ENCODE peak calls at places on chromosomes 13 and 19, in six cellular contexts. One of them, this sample, is unnamed.

GRCh38 chr13:80695841-80696240 is 354.9 kb upstream of the SPRY2 start:
- DNase-seq in NCI-H510A: no peak
- DNase-seq in kidney tubule cell: no peak
- DNase-seq in EH: no peak
- DNase-seq in cardiac muscle cell: peak
- DNase-seq in cardiac fibroblast: peak
- DNase-seq in this sample: no peak

GRCh38 chr13:49421391-49421790 is 22.5 kb downstream of the CAB39L start:
- DNase-seq in NCI-H510A: no peak
- DNase-seq in EH: peak
- DNase-seq in cardiac muscle cell: peak
- DNase-seq in kidney tubule cell: no peak
- DNase-seq in cardiac fibroblast: peak
- DNase-seq in this sample: peak

GRCh38 chr13:74839656-74840055 is 642.3 kb downstream of the TBC1D4 start:
- DNase-seq in cardiac fibroblast: no peak
- DNase-seq in kidney tubule cell: no peak
- DNase-seq in EH: no peak
- DNase-seq in cardiac muscle cell: no peak
- DNase-seq in NCI-H510A: no peak
- DNase-seq in this sample: peak

GRCh38 chr19:1113986-1114483 is 10.2 kb downstream of the GPX4 start:
- DNase-seq in kidney tubule cell: no peak
- DNase-seq in cardiac fibroblast: no peak
- DNase-seq in NCI-H510A: no peak
- DNase-seq in EH: no peak
- DNase-seq in cardiac muscle cell: no peak
- DNase-seq in this sample: no peak

GRCh38 chr13:61255035-61255796 is 160.4 kb downstream of the PCDH20 start:
- DNase-seq in cardiac muscle cell: peak
- DNase-seq in kidney tubule cell: peak
- DNase-seq in NCI-H510A: no peak
- DNase-seq in EH: no peak
- DNase-seq in cardiac fibroblast: peak
- DNase-seq in this sample: peak

GRCh38 chr13:79647518-79647917 is 166.6 kb downstream of the NDFIP2 start:
- DNase-seq in cardiac fibroblast: no peak
- DNase-seq in kidney tubule cell: peak
- DNase-seq in EH: no peak
- DNase-seq in cardiac muscle cell: no peak
- DNase-seq in NCI-H510A: no peak
- DNase-seq in this sample: no peak

GRCh38 chr13:110506396-110506795 is 55.1 kb downstream of the RAB20 start:
- DNase-seq in EH: no peak
- DNase-seq in cardiac muscle cell: no peak
- DNase-seq in NCI-H510A: no peak
- DNase-seq in cardiac fibroblast: no peak
- DNase-seq in kidney tubule cell: no peak
- DNase-seq in this sample: no peak

GRCh38 chr13:23541221-23541620 is 29.0 kb upstream of the TNFRSF19 start:
- DNase-seq in EH: peak
- DNase-seq in cardiac fibroblast: no peak
- DNase-seq in NCI-H510A: no peak
- DNase-seq in cardiac muscle cell: no peak
- DNase-seq in kidney tubule cell: no peak
- DNase-seq in this sample: peak

GRCh38 chr19:13033244-13033643 is 38.0 kb downstream of the NFIX start:
- DNase-seq in kidney tubule cell: no peak
- DNase-seq in cardiac muscle cell: no peak
- DNase-seq in NCI-H510A: no peak
- DNase-seq in cardiac fibroblast: no peak
- DNase-seq in EH: peak
- DNase-seq in this sample: no peak

GRCh38 chr19:54653181-54653809 is 9.5 kb upstream of the LILRB4 start:
- DNase-seq in kidney tubule cell: peak
- DNase-seq in EH: peak
- DNase-seq in NCI-H510A: no peak
- DNase-seq in cardiac muscle cell: no peak
- DNase-seq in cardiac fibroblast: peak
- DNase-seq in this sample: peak

GRCh38 chr19:23382955-23383354 is 12.3 kb downstream of the ZNF91 start:
- DNase-seq in kidney tubule cell: no peak
- DNase-seq in cardiac muscle cell: no peak
- DNase-seq in EH: no peak
- DNase-seq in NCI-H510A: no peak
- DNase-seq in cardiac fibroblast: no peak
- DNase-seq in this sample: no peak

GRCh38 chr19:18478545-18479311 is 40.8 kb upstream of the ISYNA1 start:
- DNase-seq in kidney tubule cell: peak
- DNase-seq in NCI-H510A: peak
- DNase-seq in cardiac fibroblast: peak
- DNase-seq in EH: peak
- DNase-seq in cardiac muscle cell: no peak
- DNase-seq in this sample: peak

GRCh38 chr13:29847501-29847983 is 2.9 kb downstream of the UBL3 start:
- DNase-seq in kidney tubule cell: peak
- DNase-seq in NCI-H510A: no peak
- DNase-seq in EH: peak
- DNase-seq in cardiac muscle cell: peak
- DNase-seq in cardiac fibroblast: peak
- DNase-seq in this sample: peak

GRCh38 chr19:48398329-48399235 is 5.1 kb downstream of the GRIN2D start:
- DNase-seq in kidney tubule cell: peak
- DNase-seq in cardiac fibroblast: peak
- DNase-seq in NCI-H510A: peak
- DNase-seq in cardiac muscle cell: peak
- DNase-seq in EH: peak
- DNase-seq in this sample: peak

GRCh38 chr19:566403-566802 is 6.0 kb upstream of the BSG start:
- DNase-seq in NCI-H510A: no peak
- DNase-seq in cardiac fibroblast: peak
- DNase-seq in kidney tubule cell: no peak
- DNase-seq in EH: peak
- DNase-seq in cardiac muscle cell: peak
- DNase-seq in this sample: peak

GRCh38 chr19:36876993-36877938 is 26.6 kb downstream of the ZNF345 start:
- DNase-seq in NCI-H510A: no peak
- DNase-seq in cardiac muscle cell: no peak
- DNase-seq in cardiac fibroblast: no peak
- DNase-seq in kidney tubule cell: no peak
- DNase-seq in EH: no peak
- DNase-seq in this sample: no peak

GRCh38 chr19:43674630-43674982 is 4.6 kb upstream of the PLAUR start:
- DNase-seq in EH: peak
- DNase-seq in NCI-H510A: no peak
- DNase-seq in kidney tubule cell: peak
- DNase-seq in cardiac muscle cell: no peak
- DNase-seq in cardiac fibroblast: peak
- DNase-seq in this sample: peak

GRCh38 chr19:48553676-48554384 is 1.9 kb downstream of the SULT2B1 start:
- DNase-seq in cardiac muscle cell: peak
- DNase-seq in EH: peak
- DNase-seq in kidney tubule cell: peak
- DNase-seq in NCI-H510A: no peak
- DNase-seq in cardiac fibroblast: peak
- DNase-seq in this sample: peak

GRCh38 chr13:38013676-38014075 is 144.1 kb upstream of the TRPC4 start:
- DNase-seq in cardiac fibroblast: no peak
- DNase-seq in EH: no peak
- DNase-seq in NCI-H510A: no peak
- DNase-seq in cardiac muscle cell: no peak
- DNase-seq in kidney tubule cell: no peak
- DNase-seq in this sample: no peak

GRCh38 chr13:25990801-25991200 is 61.0 kb downstream of the SHISA2 start:
- DNase-seq in EH: peak
- DNase-seq in cardiac muscle cell: peak
- DNase-seq in kidney tubule cell: peak
- DNase-seq in NCI-H510A: no peak
- DNase-seq in cardiac fibroblast: peak
- DNase-seq in this sample: peak

GRCh38 chr19:16801599-16801998 is 27.6 kb upstream of the SIN3B start:
- DNase-seq in EH: peak
- DNase-seq in cardiac fibroblast: peak
- DNase-seq in NCI-H510A: no peak
- DNase-seq in cardiac muscle cell: no peak
- DNase-seq in kidney tubule cell: peak
- DNase-seq in this sample: peak

GRCh38 chr13:42355118-42355840 is 83.3 kb downstream of the AKAP11 start:
- DNase-seq in kidney tubule cell: no peak
- DNase-seq in NCI-H510A: no peak
- DNase-seq in EH: no peak
- DNase-seq in cardiac muscle cell: peak
- DNase-seq in cardiac fibroblast: no peak
- DNase-seq in this sample: no peak

GRCh38 chr19:8377598-8377997 is 12.6 kb upstream of the RAB11B start:
- DNase-seq in EH: no peak
- DNase-seq in NCI-H510A: no peak
- DNase-seq in cardiac fibroblast: no peak
- DNase-seq in cardiac muscle cell: no peak
- DNase-seq in kidney tubule cell: no peak
- DNase-seq in this sample: no peak

GRCh38 chr13:110644892-110645521 is 29.7 kb downstream of the NAXD start:
- DNase-seq in kidney tubule cell: peak
- DNase-seq in EH: peak
- DNase-seq in cardiac muscle cell: peak
- DNase-seq in cardiac fibroblast: peak
- DNase-seq in NCI-H510A: peak
- DNase-seq in this sample: peak

GRCh38 chr13:104106705-104107393 is 1040.6 kb upstream of the SLC10A2 start:
- DNase-seq in cardiac fibroblast: peak
- DNase-seq in EH: no peak
- DNase-seq in NCI-H510A: no peak
- DNase-seq in cardiac muscle cell: no peak
- DNase-seq in kidney tubule cell: peak
- DNase-seq in this sample: peak

GRCh38 chr19:33878136-33878535 is 81.5 kb downstream of the KCTD15 start:
- DNase-seq in EH: no peak
- DNase-seq in cardiac fibroblast: no peak
- DNase-seq in cardiac muscle cell: no peak
- DNase-seq in NCI-H510A: no peak
- DNase-seq in kidney tubule cell: no peak
- DNase-seq in this sample: no peak

GRCh38 chr13:41668130-41668757 is 210.9 kb downstream of the RGCC start:
- DNase-seq in kidney tubule cell: peak
- DNase-seq in NCI-H510A: peak
- DNase-seq in cardiac muscle cell: peak
- DNase-seq in cardiac fibroblast: peak
- DNase-seq in EH: peak
- DNase-seq in this sample: peak

GRCh38 chr19:33267706-33268105 is 34.6 kb downstream of the CEBPA start:
- DNase-seq in NCI-H510A: no peak
- DNase-seq in EH: no peak
- DNase-seq in cardiac fibroblast: no peak
- DNase-seq in cardiac muscle cell: no peak
- DNase-seq in kidney tubule cell: no peak
- DNase-seq in this sample: no peak

GRCh38 chr13:39100996-39101751 is 62.9 kb downstream of the NHLRC3 start:
- DNase-seq in kidney tubule cell: no peak
- DNase-seq in cardiac fibroblast: peak
- DNase-seq in EH: no peak
- DNase-seq in cardiac muscle cell: no peak
- DNase-seq in NCI-H510A: no peak
- DNase-seq in this sample: no peak

GRCh38 chr19:57241181-57241580 is 749 bp downstream of the ZNF805 start:
- DNase-seq in NCI-H510A: no peak
- DNase-seq in cardiac fibroblast: peak
- DNase-seq in cardiac muscle cell: peak
- DNase-seq in kidney tubule cell: peak
- DNase-seq in EH: peak
- DNase-seq in this sample: peak

GRCh38 chr13:38965281-38965680 is 25.4 kb downstream of the STOML3 start:
- DNase-seq in cardiac fibroblast: no peak
- DNase-seq in cardiac muscle cell: no peak
- DNase-seq in kidney tubule cell: no peak
- DNase-seq in EH: no peak
- DNase-seq in NCI-H510A: no peak
- DNase-seq in this sample: no peak

GRCh38 chr19:35990771-35991730 is 3.9 kb upstream of the SDHAF1 start:
- DNase-seq in NCI-H510A: no peak
- DNase-seq in kidney tubule cell: no peak
- DNase-seq in cardiac fibroblast: no peak
- DNase-seq in EH: no peak
- DNase-seq in cardiac muscle cell: no peak
- DNase-seq in this sample: no peak

GRCh38 chr13:37473035-37473434 is 125.5 kb downstream of the POSTN start:
- DNase-seq in EH: no peak
- DNase-seq in NCI-H510A: no peak
- DNase-seq in cardiac fibroblast: no peak
- DNase-seq in kidney tubule cell: no peak
- DNase-seq in cardiac muscle cell: no peak
- DNase-seq in this sample: no peak

GRCh38 chr13:49927755-49928154 is 8.4 kb downstream of the SPRYD7 start:
- DNase-seq in NCI-H510A: no peak
- DNase-seq in kidney tubule cell: no peak
- DNase-seq in cardiac muscle cell: no peak
- DNase-seq in EH: peak
- DNase-seq in cardiac fibroblast: peak
- DNase-seq in this sample: peak

GRCh38 chr19:4709440-4710280 is 14.0 kb downstream of the DPP9 start:
- DNase-seq in NCI-H510A: no peak
- DNase-seq in cardiac fibroblast: no peak
- DNase-seq in kidney tubule cell: peak
- DNase-seq in EH: peak
- DNase-seq in cardiac muscle cell: no peak
- DNase-seq in this sample: no peak

GRCh38 chr19:10006335-10006708 is 4.0 kb downstream of the COL5A3 start:
- DNase-seq in NCI-H510A: no peak
- DNase-seq in EH: peak
- DNase-seq in kidney tubule cell: no peak
- DNase-seq in cardiac muscle cell: no peak
- DNase-seq in cardiac fibroblast: peak
- DNase-seq in this sample: peak